ENCODE peak calls at places on chromosomes 13 and 19, in five cellular contexts. R is GM12878, Y is H1, J is HepG2, D is NT2/D1. W is an unnamed sample.

GRCh38 chr19:58053480-58054156 is 5.5 kb upstream of the ZNF135 start:
- DNase-seq in R (no peak), J (no peak), D (no peak), Y (no peak), W (no peak)

GRCh38 chr13:73368608-73369007 is 309.8 kb downstream of the KLF5 start:
- DNase-seq in D (no peak), R (no peak), J (no peak), Y (no peak), W (no peak)

GRCh38 chr13:40777166-40777956 is 6.4 kb upstream of the MRPS31 start:
- DNase-seq in D (peak), Y (no peak), J (peak), R (no peak), W (peak)

GRCh38 chr13:25890671-25891212 is 161.1 kb downstream of the SHISA2 start:
- DNase-seq in R (no peak), J (no peak), D (no peak), Y (no peak), W (no peak)

GRCh38 chr13:44795176-44795575 is 194.1 kb downstream of the NUFIP1 start:
- DNase-seq in D (no peak), J (no peak), R (no peak), Y (no peak), W (no peak)

GRCh38 chr13:46961719-46962118 is 64.9 kb upstream of the HTR2A start:
- DNase-seq in D (no peak), R (peak), Y (no peak), J (no peak), W (peak)

GRCh38 chr19:27740396-27740795 is 1472.6 kb downstream of the UQCRFS1 start:
- DNase-seq in Y (no peak), R (no peak), J (no peak), D (no peak), W (no peak)

GRCh38 chr13:52975969-52976368 is 52.6 kb upstream of the OLFM4 start:
- DNase-seq in D (no peak), J (no peak), R (no peak), Y (no peak), W (no peak)

GRCh38 chr19:49950590-49950948 is 10.4 kb downstream of the SIGLEC11 start:
- DNase-seq in D (no peak), J (no peak), R (no peak), Y (no peak), W (no peak)

GRCh38 chr19:48379058-48379457 is 12.3 kb downstream of the KDELR1 start:
- DNase-seq in R (no peak), D (no peak), J (no peak), Y (no peak), W (no peak)

GRCh38 chr13:21986602-21987001 is 315.7 kb downstream of the FGF9 start:
- DNase-seq in Y (no peak), J (no peak), D (no peak), R (no peak), W (no peak)

GRCh38 chr19:3969435-3970312 is 1.2 kb downstream of the DAPK3 start:
- DNase-seq in D (peak), J (peak), Y (peak), R (no peak), W (peak)

GRCh38 chr19:55244004-55244680 is 14.7 kb downstream of the PPP6R1 start:
- DNase-seq in D (no peak), J (no peak), R (no peak), Y (no peak), W (no peak)

GRCh38 chr19:17281391-17282304 is at the start of gene ANKLE1:
- DNase-seq in D (no peak), J (no peak), R (peak), Y (peak), W (no peak)

GRCh38 chr13:106986033-106986484 is 418.1 kb upstream of the ARGLU1 start:
- DNase-seq in R (no peak), D (peak), J (no peak), Y (no peak), W (no peak)

GRCh38 chr13:51803422-51804294 is at the start of gene DHRS12:
- DNase-seq in D (peak), Y (peak), R (peak), J (peak), W (peak)

GRCh38 chr19:2081873-2082810 is 14.0 kb downstream of the MOB3A start:
- DNase-seq in Y (no peak), D (no peak), J (no peak), R (no peak), W (no peak)

GRCh38 chr19:16143399-16144215 is at the start of gene HSH2D:
- DNase-seq in R (peak), Y (peak), D (no peak), J (peak), W (no peak)

GRCh38 chr19:658916-659839 is 3.8 kb downstream of the RNF126 start:
- DNase-seq in J (no peak), Y (no peak), R (no peak), D (no peak), W (no peak)

GRCh38 chr19:48171584-48172170 is 1.2 kb downstream of the ZSWIM9 start:
- DNase-seq in R (no peak), Y (no peak), D (no peak), J (no peak), W (no peak)

GRCh38 chr13:65926750-65927171 is 1303.4 kb downstream of the PCDH9 start:
- DNase-seq in D (peak), J (peak), R (no peak), Y (peak), W (no peak)

GRCh38 chr19:40502647-40503046 is 35.8 kb downstream of the SPTBN4 start:
- DNase-seq in D (no peak), J (peak), R (no peak), Y (no peak), W (no peak)

GRCh38 chr13:112759834-112760233 is 70.0 kb downstream of the ATP11A start:
- DNase-seq in R (no peak), D (no peak), J (no peak), Y (no peak), W (no peak)

GRCh38 chr13:108495686-108496363 is 133.6 kb upstream of the MYO16 start:
- DNase-seq in J (no peak), R (no peak), Y (peak), D (no peak), W (no peak)

GRCh38 chr19:3671680-3672574 is 28.3 kb downstream of the PIP5K1C start:
- DNase-seq in Y (no peak), J (no peak), D (no peak), R (no peak), W (no peak)

GRCh38 chr13:36796052-36796451 is 23.0 kb upstream of the RFXAP start:
- DNase-seq in D (no peak), Y (no peak), J (no peak), R (no peak), W (no peak)
- TF ChIP-seq SUZ12 in D (no peak), Y (no peak), J (no peak), R (no peak), W (no peak)

GRCh38 chr19:5042556-5042955 is 73.6 kb downstream of the KDM4B start:
- DNase-seq in D (no peak), J (no peak), R (no peak), Y (no peak), W (no peak)
- TF ChIP-seq SUZ12 in D (no peak), J (no peak), R (no peak), Y (no peak), W (no peak)

DNA sequence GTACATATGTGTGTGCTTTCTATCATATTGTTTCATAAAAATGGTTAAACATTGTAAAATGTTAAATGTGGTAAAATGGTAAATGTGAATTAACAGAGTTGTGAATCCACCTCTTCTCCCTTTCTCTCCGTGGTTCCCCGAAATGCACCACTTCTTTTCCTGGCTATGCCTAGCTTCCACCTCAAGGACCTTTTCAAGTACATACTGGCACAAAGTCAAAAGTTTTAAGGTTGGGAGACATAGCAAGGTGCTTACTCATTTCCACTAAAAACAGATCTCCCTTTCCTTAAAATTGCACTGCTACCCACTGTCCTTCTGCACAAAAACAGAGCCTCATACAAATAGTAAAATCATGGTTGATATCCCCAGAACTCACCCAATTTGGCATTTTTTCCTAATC is 558.2 kb downstream of the SLITRK6 start:
- DNase-seq in Y (no peak), R (no peak), D (no peak), J (no peak), W (no peak)
- TF ChIP-seq SUZ12 in Y (no peak), R (no peak), D (no peak), J (no peak), W (no peak)

DNA sequence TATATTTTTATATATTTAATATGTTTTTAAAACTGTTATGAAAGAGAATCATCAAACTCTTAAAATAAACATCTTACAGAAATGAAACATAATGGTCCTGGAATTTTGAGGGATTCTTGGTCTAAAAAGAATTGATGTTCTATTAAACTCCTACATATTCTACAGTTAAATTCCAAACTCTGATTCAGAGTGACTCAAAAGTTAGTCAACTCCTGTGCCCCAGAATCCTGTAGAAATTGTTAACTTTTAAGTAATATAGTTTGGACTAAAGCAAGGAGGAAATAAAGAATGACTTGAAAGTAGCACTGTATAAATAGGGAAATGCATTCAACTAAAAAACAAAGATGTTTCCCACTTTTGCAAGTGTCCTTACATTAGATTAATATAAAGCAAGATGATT is 47.7 kb downstream of the FNDC3A start:
- DNase-seq in J (no peak), R (no peak), D (no peak), Y (no peak), W (no peak)
- TF ChIP-seq SUZ12 in J (no peak), R (no peak), D (no peak), Y (no peak), W (no peak)

GRCh38 chr13:49810825-49811526 is 18.5 kb upstream of the KPNA3 start:
- DNase-seq in J (peak), Y (no peak), R (no peak), D (no peak), W (no peak)
- TF ChIP-seq SUZ12 in J (no peak), Y (no peak), R (no peak), D (no peak), W (no peak)